ENCODE peak calls at places on chromosomes 11 and 22, in ten cellular contexts. L is stimulated activated CD8-positive, alpha-beta memory T cell treated with anti-CD3 and anti-CD28 coated beads, Interleukin-4, amount 100 ng/mL, for 1 hour; F is NCI-H446; I is AG10803; M is stimulated activated CD4-positive, alpha-beta T cell treated with anti-CD3 and anti-CD28 coated beads, Interleukin-2, amount 100 ng/mL, for 48 hours; Z is EH; S is IMR-90; G is activated T-helper 9 cell treated with anti-CD3 and anti-CD28 coated beads, Interleukin-2, amount 50 U/mL, for 16 hours; V is NCI-H2029 treated with DMSO at 0.1 percent for 48 hours; A is sigmoid colon. X is an unnamed sample.

GRCh38 chr11:92180664-92181251 is 43.9 kb upstream of the FAT3 start:
- DNase-seq in S (peak), M (no peak), L (no peak), G (no peak), I (peak), A (no peak), V (no peak), F (no peak), Z (peak), X (no peak)

GRCh38 chr11:803770-804598 is 1.0 kb downstream of the PIDD1 start:
- DNase-seq in S (no peak), G (no peak), F (no peak), V (no peak), L (no peak), A (no peak), Z (peak), I (no peak), M (no peak), X (peak)

GRCh38 chr11:9462172-9462799 is 1.5 kb downstream of the ZNF143 start:
- DNase-seq in G (no peak), M (no peak), L (no peak), S (peak), Z (peak), F (no peak), A (no peak), V (no peak), I (peak), X (peak)

GRCh38 chr11:416757-417621 is 2.2 kb upstream of the SIGIRR start:
- DNase-seq in L (no peak), G (no peak), S (no peak), Z (peak), I (peak), A (no peak), F (no peak), M (no peak), V (peak), X (peak)

GRCh38 chr22:30390974-30391691 is 3.9 kb upstream of the RNF215 start:
- DNase-seq in M (peak), I (peak), Z (peak), A (no peak), V (peak), S (peak), F (peak), L (peak), G (peak), X (peak)

GRCh38 chr11:1570896-1571759 is 943 bp downstream of the DUSP8 start:
- DNase-seq in G (no peak), V (no peak), L (no peak), F (peak), I (no peak), Z (peak), A (peak), S (no peak), M (no peak), X (peak)

GRCh38 chr22:20494978-20495860 is at the start of gene KLHL22:
- DNase-seq in I (peak), A (peak), G (peak), S (peak), M (no peak), V (no peak), F (peak), L (no peak), Z (peak), X (no peak)

GRCh38 chr11:119432484-119433368 is 9.8 kb upstream of the THY1 start:
- DNase-seq in V (no peak), Z (peak), M (no peak), A (no peak), F (peak), I (peak), S (peak), G (no peak), L (no peak), X (no peak)

GRCh38 chr11:22624742-22625447 is 728 bp downstream of the FANCF start:
- DNase-seq in I (peak), Z (peak), V (peak), G (peak), L (peak), A (peak), M (no peak), S (peak), F (peak), X (no peak)

GRCh38 chr11:84825140-84825539 is 802.0 kb downstream of the DLG2 start:
- DNase-seq in S (no peak), M (no peak), V (no peak), L (no peak), F (no peak), I (peak), Z (no peak), A (no peak), G (no peak), X (no peak)

GRCh38 chr22:38865201-38866023 is 6.6 kb downstream of the CBX6 start:
- DNase-seq in S (no peak), L (no peak), G (no peak), M (no peak), F (no peak), A (peak), Z (no peak), V (no peak), I (no peak), X (peak)

GRCh38 chr11:128814856-128815705 is 52.0 kb downstream of the KCNJ1 start:
- DNase-seq in G (no peak), Z (peak), S (peak), L (no peak), A (peak), F (no peak), V (no peak), M (no peak), I (peak), X (no peak)

GRCh38 chr11:96055706-96056387 is 131.9 kb upstream of the MTMR2 start:
- DNase-seq in S (peak), I (peak), M (no peak), A (no peak), V (no peak), Z (peak), G (no peak), F (peak), L (no peak), X (no peak)

GRCh38 chr11:118789501-118790356 is 1.2 kb downstream of the DDX6 start:
- DNase-seq in G (peak), V (peak), I (peak), L (no peak), M (no peak), F (no peak), S (no peak), Z (peak), A (no peak), X (no peak)

GRCh38 chr22:45531944-45532631 is 29.4 kb downstream of the FBLN1 start:
- DNase-seq in S (no peak), F (no peak), L (no peak), Z (no peak), A (no peak), M (no peak), G (no peak), V (no peak), I (no peak), X (no peak)

GRCh38 chr11:45234306-45235006 is 51.7 kb downstream of the SYT13 start:
- DNase-seq in G (no peak), A (peak), I (no peak), Z (no peak), S (no peak), V (no peak), M (no peak), F (no peak), L (no peak), X (peak)

GRCh38 chr11:19639603-19640002 is 73.0 kb upstream of the NAV2 start:
- DNase-seq in V (no peak), I (no peak), S (no peak), L (no peak), G (no peak), A (no peak), F (no peak), M (no peak), Z (no peak), X (no peak)

GRCh38 chr11:60334005-60334620 is 7.1 kb downstream of the MS4A6E start:
- DNase-seq in S (peak), Z (peak), A (no peak), M (peak), F (peak), G (peak), V (peak), L (peak), I (peak), X (no peak)

GRCh38 chr22:40572976-40573375 is 63.5 kb downstream of the MRTFA start:
- DNase-seq in A (no peak), L (no peak), G (no peak), Z (peak), S (no peak), F (no peak), V (no peak), M (no peak), I (peak), X (no peak)

GRCh38 chr11:93969925-93970922 is 50.9 kb upstream of the HEPHL1 start:
- DNase-seq in A (no peak), Z (no peak), S (no peak), M (no peak), F (no peak), I (no peak), G (no peak), V (no peak), L (no peak), X (no peak)

GRCh38 chr11:57179701-57180100 is 2.1 kb upstream of the LRRC55 start:
- DNase-seq in A (no peak), V (no peak), L (no peak), S (no peak), I (no peak), G (no peak), M (no peak), Z (no peak), F (no peak), X (no peak)

GRCh38 chr11:108135845-108136599 is 14.7 kb downstream of the ACAT1 start:
- DNase-seq in S (peak), L (no peak), V (no peak), A (no peak), G (no peak), M (no peak), F (no peak), I (peak), Z (peak), X (no peak)

GRCh38 chr11:129643031-129643721 is 172.5 kb upstream of the TMEM45B start:
- DNase-seq in A (no peak), F (no peak), S (peak), L (no peak), I (peak), M (no peak), V (peak), Z (peak), G (no peak), X (no peak)

X was measured in spleen.